ENCODE peak calls at places on chromosomes 6 and 20, in five cellular contexts. R, P, V, A and T are unnamed samples.

GRCh38 chr6:156790711-156791110 is 13.5 kb downstream of the ARID1B start:
- DNase-seq in R (no peak), P (no peak), V (no peak), A (no peak), T (no peak)

GRCh38 chr6:27873101-27874030 is 38.8 kb downstream of the OR2B2 start:
- DNase-seq in R (peak), P (no peak), V (no peak), A (peak), T (no peak)

GRCh38 chr20:50464026-50464724 is 46.0 kb upstream of the PTPN1 start:
- DNase-seq in R (peak), P (peak), V (peak), A (peak), T (peak)

GRCh38 chr6:111406200-111406711 is 76.8 kb downstream of the REV3L start:
- DNase-seq in R (no peak), P (no peak), V (no peak), A (no peak), T (no peak)

GRCh38 chr6:15627829-15628228 is 35.0 kb downstream of the DTNBP1 start:
- DNase-seq in R (no peak), P (no peak), V (no peak), A (no peak), T (no peak)

GRCh38 chr6:100612101-100612500 is 147.4 kb upstream of the SIM1 start:
- DNase-seq in R (no peak), P (no peak), V (no peak), A (no peak), T (no peak)

GRCh38 chr6:1798303-1798964 is 188.7 kb downstream of the FOXC1 start:
- DNase-seq in R (no peak), P (no peak), V (no peak), A (no peak), T (no peak)

GRCh38 chr6:36839819-36840379 is 655 bp upstream of the CPNE5 start:
- DNase-seq in R (peak), P (peak), V (no peak), A (no peak), T (peak)

GRCh38 chr20:32271620-32272019 is 5.8 kb upstream of the KIF3B start:
- DNase-seq in R (no peak), P (no peak), V (no peak), A (no peak), T (no peak)

GRCh38 chr20:16801919-16802651 is 53.9 kb downstream of the OTOR start:
- DNase-seq in R (peak), P (peak), V (no peak), A (peak), T (no peak)

GRCh38 chr6:64955435-64955848 is 751.6 kb downstream of the EYS start:
- DNase-seq in R (no peak), P (no peak), V (no peak), A (no peak), T (no peak)

GRCh38 chr6:152897807-152898399 is 84.9 kb downstream of the FBXO5 start:
- DNase-seq in R (peak), P (peak), V (peak), A (peak), T (peak)

GRCh38 chr6:130178692-130179091 is 44.1 kb downstream of the SAMD3 start:
- DNase-seq in R (no peak), P (no peak), V (no peak), A (no peak), T (no peak)

GRCh38 chr6:72784581-72784980 is 162.7 kb downstream of the KCNQ5 start:
- DNase-seq in R (no peak), P (no peak), V (no peak), A (no peak), T (no peak)

GRCh38 chr6:132551214-132551613 is 1.3 kb upstream of the TAAR8 start:
- DNase-seq in R (no peak), P (no peak), V (no peak), A (no peak), T (no peak)

GRCh38 chr6:54191460-54191859 is 80.2 kb downstream of the MLIP start:
- DNase-seq in R (no peak), P (no peak), V (no peak), A (no peak), T (no peak)

GRCh38 chr6:26571592-26572296 is 25.0 kb upstream of the ABT1 start:
- DNase-seq in R (peak), P (no peak), V (no peak), A (no peak), T (no peak)

GRCh38 chr6:13526718-13527668 is 39.6 kb upstream of the GFOD1 start:
- DNase-seq in R (peak), P (no peak), V (no peak), A (peak), T (peak)

GRCh38 chr20:32485126-32485769 is 99.9 kb downstream of the NOL4L start:
- DNase-seq in R (peak), P (peak), V (peak), A (peak), T (peak)

GRCh38 chr20:49037962-49038387 is 8.1 kb upstream of the CSE1L start:
- DNase-seq in R (no peak), P (no peak), V (no peak), A (no peak), T (no peak)

GRCh38 chr6:1701668-1702353 is 92.1 kb downstream of the FOXC1 start:
- DNase-seq in R (peak), P (no peak), V (no peak), A (peak), T (no peak)

GRCh38 chr6:157755752-157756411 is 67.2 kb upstream of the SNX9 start:
- DNase-seq in R (no peak), P (no peak), V (no peak), A (no peak), T (no peak)

GRCh38 chr20:34755367-34755766 is 51.2 kb downstream of the TP53INP2 start:
- DNase-seq in R (no peak), P (no peak), V (no peak), A (no peak), T (peak)

GRCh38 chr20:40488401-40488800 is 200.6 kb downstream of the MAFB start:
- DNase-seq in R (no peak), P (no peak), V (no peak), A (no peak), T (no peak)

GRCh38 chr6:143333749-143334520 is 116.6 kb downstream of the ADAT2 start:
- DNase-seq in R (no peak), P (no peak), V (no peak), A (no peak), T (no peak)

GRCh38 chr6:32369678-32370077 is 2.0 kb downstream of the TSBP1 start:
- DNase-seq in R (no peak), P (no peak), V (no peak), A (no peak), T (no peak)

GRCh38 chr20:8481636-8482035 is 349.6 kb downstream of the PLCB1 start:
- DNase-seq in R (no peak), P (no peak), V (no peak), A (no peak), T (no peak)

GRCh38 chr6:74357329-74357728 is 661.3 kb downstream of the CD109 start:
- DNase-seq in R (no peak), P (no peak), V (no peak), A (no peak), T (no peak)

GRCh38 chr6:27388293-27389197 is at the start of gene ZNF391:
- DNase-seq in R (peak), P (peak), V (peak), A (peak), T (peak)

GRCh38 chr6:72783035-72783434 is 161.2 kb downstream of the KCNQ5 start:
- DNase-seq in R (no peak), P (no peak), V (no peak), A (no peak), T (no peak)

GRCh38 chr6:170049641-170050491 is 241.0 kb downstream of the DLL1 start:
- DNase-seq in R (peak), P (peak), V (peak), A (peak), T (no peak)

GRCh38 chr6:48134246-48134645 is 23.2 kb upstream of the PTCHD4 start:
- DNase-seq in R (no peak), P (no peak), V (no peak), A (no peak), T (no peak)

GRCh38 chr6:137880633-137881521 is 13.8 kb downstream of the TNFAIP3 start:
- DNase-seq in R (no peak), P (no peak), V (no peak), A (no peak), T (no peak)

GRCh38 chr6:170291271-170292110 is 613 bp upstream of the DLL1 start:
- DNase-seq in R (peak), P (no peak), V (peak), A (peak), T (no peak)

GRCh38 chr6:128538763-128539162 is 18.4 kb upstream of the PTPRK start:
- DNase-seq in R (no peak), P (no peak), V (no peak), A (no peak), T (no peak)

GRCh38 chr6:145814501-145815350 is at the start of gene FBXO30:
- DNase-seq in R (peak), P (peak), V (peak), A (peak), T (peak)
- TF ChIP-seq POLR2A in R (peak), P (peak), V (no peak), A (peak), T (peak)

GRCh38 chr20:45890997-45891983 is at the start of the genes CTSA and NEURL2:
- DNase-seq in R (peak), P (peak), V (peak), A (peak), T (peak)
- TF ChIP-seq POLR2A in R (peak), P (peak), V (no peak), A (no peak), T (no peak)

GRCh38 chr6:43771858-43772570 is 2.0 kb downstream of the VEGFA start:
- DNase-seq in R (peak), P (peak), V (peak), A (peak), T (peak)
- TF ChIP-seq POLR2A in R (peak), P (no peak), V (no peak), A (no peak), T (no peak)

GRCh38 chr6:139448094-139448649 is 73.7 kb upstream of the CITED2 start:
- DNase-seq in R (no peak), P (no peak), V (no peak), A (no peak), T (peak)
- TF ChIP-seq POLR2A in R (no peak), P (no peak), V (no peak), A (no peak), T (no peak)

GRCh38 chr20:63290677-63291472 is 2.1 kb upstream of the COL20A1 start:
- DNase-seq in R (no peak), P (no peak), V (no peak), A (no peak), T (peak)
- TF ChIP-seq POLR2A in R (no peak), P (no peak), V (no peak), A (no peak), T (no peak)